ENCODE peak calls at places on chromosomes 3 and 15, in ten cellular contexts. One of them, this sample, is unnamed.

GRCh38 chr15:55942332-55942731 is 51.1 kb downstream of the NEDD4 start:
- DNase-seq in osteocyte: no peak
- DNase-seq in epithelial cell of proximal tubule: no peak
- DNase-seq in spleen: no peak
- DNase-seq in fibroblast of lung: no peak
- DNase-seq in mesothelial cell of epicardium: no peak
- DNase-seq in A549: no peak
- DNase-seq in nephron progenitor cell: no peak
- DNase-seq in HFF-Myc: no peak
- DNase-seq in endothelial cell: peak
- DNase-seq in this sample: no peak

GRCh38 chr3:187210091-187210490 is 12.8 kb downstream of the RTP1 start:
- DNase-seq in osteocyte: no peak
- DNase-seq in epithelial cell of proximal tubule: no peak
- DNase-seq in spleen: no peak
- DNase-seq in fibroblast of lung: no peak
- DNase-seq in mesothelial cell of epicardium: no peak
- DNase-seq in A549: no peak
- DNase-seq in nephron progenitor cell: no peak
- DNase-seq in HFF-Myc: no peak
- DNase-seq in endothelial cell: no peak
- DNase-seq in this sample: no peak

GRCh38 chr15:52180196-52180835 is 10.9 kb downstream of the GNB5 start:
- DNase-seq in osteocyte: no peak
- DNase-seq in epithelial cell of proximal tubule: no peak
- DNase-seq in spleen: peak
- DNase-seq in fibroblast of lung: no peak
- DNase-seq in mesothelial cell of epicardium: no peak
- DNase-seq in A549: no peak
- DNase-seq in nephron progenitor cell: no peak
- DNase-seq in HFF-Myc: no peak
- DNase-seq in endothelial cell: peak
- DNase-seq in this sample: no peak

GRCh38 chr15:94083467-94083991 is 147.8 kb upstream of the MCTP2 start:
- DNase-seq in osteocyte: no peak
- DNase-seq in epithelial cell of proximal tubule: no peak
- DNase-seq in spleen: no peak
- DNase-seq in fibroblast of lung: peak
- DNase-seq in mesothelial cell of epicardium: no peak
- DNase-seq in A549: no peak
- DNase-seq in nephron progenitor cell: no peak
- DNase-seq in HFF-Myc: no peak
- DNase-seq in endothelial cell: no peak
- DNase-seq in this sample: no peak

GRCh38 chr15:41936155-41936554 is 36.2 kb downstream of the EHD4 start:
- DNase-seq in osteocyte: no peak
- DNase-seq in epithelial cell of proximal tubule: no peak
- DNase-seq in spleen: no peak
- DNase-seq in fibroblast of lung: no peak
- DNase-seq in mesothelial cell of epicardium: no peak
- DNase-seq in A549: no peak
- DNase-seq in nephron progenitor cell: no peak
- DNase-seq in HFF-Myc: no peak
- DNase-seq in endothelial cell: no peak
- DNase-seq in this sample: no peak

GRCh38 chr3:187165144-187165543 is 25.8 kb upstream of the RPL39L start:
- DNase-seq in osteocyte: no peak
- DNase-seq in epithelial cell of proximal tubule: no peak
- DNase-seq in spleen: no peak
- DNase-seq in fibroblast of lung: peak
- DNase-seq in mesothelial cell of epicardium: no peak
- DNase-seq in A549: peak
- DNase-seq in nephron progenitor cell: peak
- DNase-seq in HFF-Myc: peak
- DNase-seq in endothelial cell: peak
- DNase-seq in this sample: no peak

GRCh38 chr3:81910244-81910852 is 148.9 kb upstream of the GBE1 start:
- DNase-seq in osteocyte: no peak
- DNase-seq in epithelial cell of proximal tubule: no peak
- DNase-seq in spleen: no peak
- DNase-seq in fibroblast of lung: peak
- DNase-seq in mesothelial cell of epicardium: no peak
- DNase-seq in A549: peak
- DNase-seq in nephron progenitor cell: peak
- DNase-seq in HFF-Myc: peak
- DNase-seq in endothelial cell: peak
- DNase-seq in this sample: no peak

GRCh38 chr15:58308742-58309355 is 122.9 kb upstream of the LIPC start:
- DNase-seq in osteocyte: no peak
- DNase-seq in epithelial cell of proximal tubule: no peak
- DNase-seq in spleen: no peak
- DNase-seq in fibroblast of lung: no peak
- DNase-seq in mesothelial cell of epicardium: no peak
- DNase-seq in A549: no peak
- DNase-seq in nephron progenitor cell: no peak
- DNase-seq in HFF-Myc: no peak
- DNase-seq in endothelial cell: no peak
- DNase-seq in this sample: no peak

GRCh38 chr15:70863450-70864218 is 9.7 kb upstream of the LARP6 start:
- DNase-seq in osteocyte: no peak
- DNase-seq in epithelial cell of proximal tubule: no peak
- DNase-seq in spleen: no peak
- DNase-seq in fibroblast of lung: peak
- DNase-seq in mesothelial cell of epicardium: no peak
- DNase-seq in A549: peak
- DNase-seq in nephron progenitor cell: no peak
- DNase-seq in HFF-Myc: no peak
- DNase-seq in endothelial cell: no peak
- DNase-seq in this sample: no peak

GRCh38 chr15:79724312-79724711 is 172.5 kb downstream of the MTHFS start:
- DNase-seq in osteocyte: no peak
- DNase-seq in epithelial cell of proximal tubule: peak
- DNase-seq in spleen: no peak
- DNase-seq in fibroblast of lung: peak
- DNase-seq in mesothelial cell of epicardium: no peak
- DNase-seq in A549: no peak
- DNase-seq in nephron progenitor cell: no peak
- DNase-seq in HFF-Myc: peak
- DNase-seq in endothelial cell: no peak
- DNase-seq in this sample: no peak

GRCh38 chr15:68833734-68834334 is 13.1 kb upstream of the ANP32A start:
- DNase-seq in osteocyte: no peak
- DNase-seq in epithelial cell of proximal tubule: no peak
- DNase-seq in spleen: no peak
- DNase-seq in fibroblast of lung: no peak
- DNase-seq in mesothelial cell of epicardium: no peak
- DNase-seq in A549: no peak
- DNase-seq in nephron progenitor cell: no peak
- DNase-seq in HFF-Myc: no peak
- DNase-seq in endothelial cell: no peak
- DNase-seq in this sample: no peak

GRCh38 chr3:16388850-16389411 is 123.9 kb downstream of the OXNAD1 start:
- DNase-seq in osteocyte: no peak
- DNase-seq in epithelial cell of proximal tubule: no peak
- DNase-seq in spleen: no peak
- DNase-seq in fibroblast of lung: peak
- DNase-seq in mesothelial cell of epicardium: no peak
- DNase-seq in A549: no peak
- DNase-seq in nephron progenitor cell: no peak
- DNase-seq in HFF-Myc: peak
- DNase-seq in endothelial cell: no peak
- DNase-seq in this sample: no peak

GRCh38 chr15:77642793-77643430 is 10.2 kb upstream of the LINGO1 start:
- DNase-seq in osteocyte: no peak
- DNase-seq in epithelial cell of proximal tubule: no peak
- DNase-seq in spleen: no peak
- DNase-seq in fibroblast of lung: no peak
- DNase-seq in mesothelial cell of epicardium: no peak
- DNase-seq in A549: peak
- DNase-seq in nephron progenitor cell: no peak
- DNase-seq in HFF-Myc: no peak
- DNase-seq in endothelial cell: no peak
- DNase-seq in this sample: peak

GRCh38 chr3:117118604-117119003 is 409.0 kb downstream of the TUSC7 start:
- DNase-seq in osteocyte: no peak
- DNase-seq in epithelial cell of proximal tubule: no peak
- DNase-seq in spleen: no peak
- DNase-seq in fibroblast of lung: peak
- DNase-seq in mesothelial cell of epicardium: no peak
- DNase-seq in A549: no peak
- DNase-seq in nephron progenitor cell: no peak
- DNase-seq in HFF-Myc: no peak
- DNase-seq in endothelial cell: no peak
- DNase-seq in this sample: no peak

GRCh38 chr3:171206283-171206682 is 179.8 kb upstream of the SLC2A2 start:
- DNase-seq in osteocyte: no peak
- DNase-seq in epithelial cell of proximal tubule: no peak
- DNase-seq in spleen: no peak
- DNase-seq in fibroblast of lung: no peak
- DNase-seq in mesothelial cell of epicardium: no peak
- DNase-seq in A549: no peak
- DNase-seq in nephron progenitor cell: no peak
- DNase-seq in HFF-Myc: no peak
- DNase-seq in endothelial cell: no peak
- DNase-seq in this sample: no peak

GRCh38 chr3:139225551-139225950 is 118.3 kb upstream of the MRPS22 start:
- DNase-seq in osteocyte: no peak
- DNase-seq in epithelial cell of proximal tubule: no peak
- DNase-seq in spleen: no peak
- DNase-seq in fibroblast of lung: peak
- DNase-seq in mesothelial cell of epicardium: no peak
- DNase-seq in A549: no peak
- DNase-seq in nephron progenitor cell: no peak
- DNase-seq in HFF-Myc: no peak
- DNase-seq in endothelial cell: no peak
- DNase-seq in this sample: no peak

GRCh38 chr3:157872902-157873301 is 233.3 kb downstream of the SHOX2 start:
- DNase-seq in osteocyte: no peak
- DNase-seq in epithelial cell of proximal tubule: no peak
- DNase-seq in spleen: no peak
- DNase-seq in fibroblast of lung: no peak
- DNase-seq in mesothelial cell of epicardium: no peak
- DNase-seq in A549: no peak
- DNase-seq in nephron progenitor cell: no peak
- DNase-seq in HFF-Myc: no peak
- DNase-seq in endothelial cell: no peak
- DNase-seq in this sample: no peak

GRCh38 chr3:15633159-15633558 is 31.6 kb downstream of the BTD start:
- DNase-seq in osteocyte: no peak
- DNase-seq in epithelial cell of proximal tubule: no peak
- DNase-seq in spleen: no peak
- DNase-seq in fibroblast of lung: no peak
- DNase-seq in mesothelial cell of epicardium: no peak
- DNase-seq in A549: no peak
- DNase-seq in nephron progenitor cell: no peak
- DNase-seq in HFF-Myc: no peak
- DNase-seq in endothelial cell: no peak
- DNase-seq in this sample: no peak

GRCh38 chr15:62554164-62554563 is 389.1 kb upstream of the C2CD4B start:
- DNase-seq in osteocyte: no peak
- DNase-seq in epithelial cell of proximal tubule: no peak
- DNase-seq in spleen: no peak
- DNase-seq in fibroblast of lung: no peak
- DNase-seq in mesothelial cell of epicardium: no peak
- DNase-seq in A549: no peak
- DNase-seq in nephron progenitor cell: no peak
- DNase-seq in HFF-Myc: no peak
- DNase-seq in endothelial cell: no peak
- DNase-seq in this sample: no peak

GRCh38 chr15:38991126-38991525 is 426.5 kb upstream of the RASGRP1 start:
- DNase-seq in osteocyte: no peak
- DNase-seq in epithelial cell of proximal tubule: no peak
- DNase-seq in spleen: no peak
- DNase-seq in fibroblast of lung: peak
- DNase-seq in mesothelial cell of epicardium: no peak
- DNase-seq in A549: peak
- DNase-seq in nephron progenitor cell: no peak
- DNase-seq in HFF-Myc: peak
- DNase-seq in endothelial cell: peak
- DNase-seq in this sample: no peak
- TF ChIP-seq CTCF in osteocyte: peak
- TF ChIP-seq CTCF in epithelial cell of proximal tubule: peak
- TF ChIP-seq CTCF in spleen: peak
- TF ChIP-seq CTCF in fibroblast of lung: peak
- TF ChIP-seq CTCF in mesothelial cell of epicardium: peak
- TF ChIP-seq CTCF in A549: peak
- TF ChIP-seq CTCF in nephron progenitor cell: peak
- TF ChIP-seq CTCF in HFF-Myc: peak
- TF ChIP-seq CTCF in endothelial cell: peak
- TF ChIP-seq CTCF in this sample: peak

GRCh38 chr3:118863731-118864322 is 170.8 kb downstream of the IGSF11 start:
- DNase-seq in osteocyte: peak
- DNase-seq in epithelial cell of proximal tubule: no peak
- DNase-seq in spleen: no peak
- DNase-seq in fibroblast of lung: no peak
- DNase-seq in mesothelial cell of epicardium: no peak
- DNase-seq in A549: peak
- DNase-seq in nephron progenitor cell: peak
- DNase-seq in HFF-Myc: no peak
- DNase-seq in endothelial cell: no peak
- DNase-seq in this sample: no peak
- TF ChIP-seq CTCF in osteocyte: no peak
- TF ChIP-seq CTCF in epithelial cell of proximal tubule: no peak
- TF ChIP-seq CTCF in spleen: no peak
- TF ChIP-seq CTCF in fibroblast of lung: no peak
- TF ChIP-seq CTCF in mesothelial cell of epicardium: no peak
- TF ChIP-seq CTCF in A549: peak
- TF ChIP-seq CTCF in nephron progenitor cell: no peak
- TF ChIP-seq CTCF in HFF-Myc: no peak
- TF ChIP-seq CTCF in endothelial cell: no peak
- TF ChIP-seq CTCF in this sample: no peak

DNA sequence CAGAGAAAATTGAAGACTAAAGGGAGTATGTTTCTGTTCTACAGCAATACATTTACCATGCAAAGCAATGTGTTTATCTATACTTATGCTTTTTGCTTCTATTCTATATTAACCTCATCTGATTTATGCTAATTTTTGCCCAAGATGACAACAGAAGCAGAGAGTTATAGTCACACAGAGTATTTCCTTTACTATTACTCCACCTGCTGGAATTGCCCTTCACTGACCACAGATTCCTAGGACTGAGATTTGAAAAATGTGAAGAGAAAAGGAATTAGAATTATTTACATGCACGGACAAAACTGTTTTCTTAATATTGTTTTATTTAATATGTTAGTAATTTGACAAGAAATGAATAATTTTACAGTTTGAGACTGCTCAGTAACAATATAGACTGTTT is 745.6 kb downstream of the VGLL3 start:
- DNase-seq in osteocyte: no peak
- DNase-seq in epithelial cell of proximal tubule: no peak
- DNase-seq in spleen: no peak
- DNase-seq in fibroblast of lung: no peak
- DNase-seq in mesothelial cell of epicardium: no peak
- DNase-seq in A549: no peak
- DNase-seq in nephron progenitor cell: no peak
- DNase-seq in HFF-Myc: no peak
- DNase-seq in endothelial cell: peak
- DNase-seq in this sample: no peak
- TF ChIP-seq CTCF in osteocyte: peak
- TF ChIP-seq CTCF in epithelial cell of proximal tubule: peak
- TF ChIP-seq CTCF in spleen: peak
- TF ChIP-seq CTCF in fibroblast of lung: no peak
- TF ChIP-seq CTCF in mesothelial cell of epicardium: no peak
- TF ChIP-seq CTCF in A549: peak
- TF ChIP-seq CTCF in nephron progenitor cell: peak
- TF ChIP-seq CTCF in HFF-Myc: no peak
- TF ChIP-seq CTCF in endothelial cell: peak
- TF ChIP-seq CTCF in this sample: no peak

GRCh38 chr3:129482721-129483120 is 42.7 kb downstream of the IFT122 start:
- DNase-seq in osteocyte: no peak
- DNase-seq in epithelial cell of proximal tubule: no peak
- DNase-seq in spleen: no peak
- DNase-seq in fibroblast of lung: no peak
- DNase-seq in mesothelial cell of epicardium: no peak
- DNase-seq in A549: no peak
- DNase-seq in nephron progenitor cell: no peak
- DNase-seq in HFF-Myc: no peak
- DNase-seq in endothelial cell: no peak
- DNase-seq in this sample: no peak
- TF ChIP-seq CTCF in osteocyte: peak
- TF ChIP-seq CTCF in epithelial cell of proximal tubule: peak
- TF ChIP-seq CTCF in spleen: no peak
- TF ChIP-seq CTCF in fibroblast of lung: no peak
- TF ChIP-seq CTCF in mesothelial cell of epicardium: no peak
- TF ChIP-seq CTCF in A549: no peak
- TF ChIP-seq CTCF in nephron progenitor cell: peak
- TF ChIP-seq CTCF in HFF-Myc: peak
- TF ChIP-seq CTCF in endothelial cell: no peak
- TF ChIP-seq CTCF in this sample: no peak

This sample was measured in left lung.